ENCODE peak calls at places on chromosomes 13 and 19, in seven cellular contexts. One of them, this sample, is unnamed.

GRCh38 chr13:99383511-99383921 is 76.3 kb upstream of the GPR183 start:
- DNase-seq in GM12865: no peak
- DNase-seq in activated naive CD4-positive, alpha-beta T cell treated with anti-CD3 and anti-CD28 coated beads for 36 hours: no peak
- DNase-seq in neuronal stem cell: no peak
- DNase-seq in cardiac muscle cell: no peak
- DNase-seq in heart right ventricle: no peak
- DNase-seq in neural crest cell: no peak
- DNase-seq in this sample: no peak

GRCh38 chr19:15871570-15871969 is 26.3 kb downstream of the CYP4F2 start:
- DNase-seq in GM12865: peak; percentile 44
- DNase-seq in activated naive CD4-positive, alpha-beta T cell treated with anti-CD3 and anti-CD28 coated beads for 36 hours: peak; percentile 19
- DNase-seq in neuronal stem cell: no peak
- DNase-seq in cardiac muscle cell: no peak
- DNase-seq in heart right ventricle: no peak
- DNase-seq in neural crest cell: no peak
- DNase-seq in this sample: no peak

GRCh38 chr13:72652681-72653080 is 74.7 kb downstream of the MZT1 start:
- DNase-seq in GM12865: no peak
- DNase-seq in activated naive CD4-positive, alpha-beta T cell treated with anti-CD3 and anti-CD28 coated beads for 36 hours: no peak
- DNase-seq in neuronal stem cell: no peak
- DNase-seq in cardiac muscle cell: peak; percentile 0
- DNase-seq in heart right ventricle: no peak
- DNase-seq in neural crest cell: no peak
- DNase-seq in this sample: no peak

GRCh38 chr13:30743319-30744055 is 8.1 kb downstream of the ALOX5AP start:
- DNase-seq in GM12865: peak; percentile 37
- DNase-seq in activated naive CD4-positive, alpha-beta T cell treated with anti-CD3 and anti-CD28 coated beads for 36 hours: no peak
- DNase-seq in neuronal stem cell: no peak
- DNase-seq in cardiac muscle cell: peak; percentile 98
- DNase-seq in heart right ventricle: no peak
- DNase-seq in neural crest cell: no peak
- DNase-seq in this sample: no peak

GRCh38 chr13:45674908-45675307 is 27.2 kb upstream of the CBY2 start:
- DNase-seq in GM12865: no peak
- DNase-seq in activated naive CD4-positive, alpha-beta T cell treated with anti-CD3 and anti-CD28 coated beads for 36 hours: no peak
- DNase-seq in neuronal stem cell: peak; percentile 9
- DNase-seq in cardiac muscle cell: peak; percentile 92
- DNase-seq in heart right ventricle: no peak
- DNase-seq in neural crest cell: no peak
- DNase-seq in this sample: no peak

GRCh38 chr19:38551450-38551813 is 66.3 kb downstream of the MAP4K1 start:
- DNase-seq in GM12865: peak; percentile 85
- DNase-seq in activated naive CD4-positive, alpha-beta T cell treated with anti-CD3 and anti-CD28 coated beads for 36 hours: peak; percentile 81
- DNase-seq in neuronal stem cell: no peak
- DNase-seq in cardiac muscle cell: no peak
- DNase-seq in heart right ventricle: no peak
- DNase-seq in neural crest cell: no peak
- DNase-seq in this sample: no peak

GRCh38 chr13:85497652-85498051 is 301.6 kb downstream of the SLITRK6 start:
- DNase-seq in GM12865: no peak
- DNase-seq in activated naive CD4-positive, alpha-beta T cell treated with anti-CD3 and anti-CD28 coated beads for 36 hours: no peak
- DNase-seq in neuronal stem cell: no peak
- DNase-seq in cardiac muscle cell: peak; percentile 97
- DNase-seq in heart right ventricle: no peak
- DNase-seq in neural crest cell: no peak
- DNase-seq in this sample: no peak

GRCh38 chr19:18860302-18860700 is 28.5 kb downstream of the UPF1 start:
- DNase-seq in GM12865: no peak
- DNase-seq in activated naive CD4-positive, alpha-beta T cell treated with anti-CD3 and anti-CD28 coated beads for 36 hours: no peak
- DNase-seq in neuronal stem cell: no peak
- DNase-seq in cardiac muscle cell: no peak
- DNase-seq in heart right ventricle: no peak
- DNase-seq in neural crest cell: no peak
- DNase-seq in this sample: peak; percentile 34

GRCh38 chr19:7868671-7869452 is 5.3 kb downstream of the PRR36 start:
- DNase-seq in GM12865: peak; percentile 93
- DNase-seq in activated naive CD4-positive, alpha-beta T cell treated with anti-CD3 and anti-CD28 coated beads for 36 hours: peak; percentile 82
- DNase-seq in neuronal stem cell: peak; percentile 86
- DNase-seq in cardiac muscle cell: peak; percentile 53
- DNase-seq in heart right ventricle: peak; percentile 53
- DNase-seq in neural crest cell: peak; percentile 57
- DNase-seq in this sample: peak; percentile 70

GRCh38 chr19:56671613-56671994 is at the start of gene ZNF835:
- DNase-seq in GM12865: peak; percentile 59
- DNase-seq in activated naive CD4-positive, alpha-beta T cell treated with anti-CD3 and anti-CD28 coated beads for 36 hours: peak; percentile 85
- DNase-seq in neuronal stem cell: peak; percentile 86
- DNase-seq in cardiac muscle cell: peak; percentile 53
- DNase-seq in heart right ventricle: peak; percentile 95
- DNase-seq in neural crest cell: no peak
- DNase-seq in this sample: peak; percentile 97

GRCh38 chr19:31351212-31352193 is 2.3 kb upstream of the TSHZ3 start:
- DNase-seq in GM12865: no peak
- DNase-seq in activated naive CD4-positive, alpha-beta T cell treated with anti-CD3 and anti-CD28 coated beads for 36 hours: no peak
- DNase-seq in neuronal stem cell: no peak
- DNase-seq in cardiac muscle cell: peak; percentile 73
- DNase-seq in heart right ventricle: no peak
- DNase-seq in neural crest cell: no peak
- DNase-seq in this sample: peak; percentile 79

GRCh38 chr13:48155850-48156249 is 60.9 kb upstream of the MED4 start:
- DNase-seq in GM12865: peak; percentile 42
- DNase-seq in activated naive CD4-positive, alpha-beta T cell treated with anti-CD3 and anti-CD28 coated beads for 36 hours: peak; percentile 44
- DNase-seq in neuronal stem cell: no peak
- DNase-seq in cardiac muscle cell: peak; percentile 69
- DNase-seq in heart right ventricle: no peak
- DNase-seq in neural crest cell: no peak
- DNase-seq in this sample: no peak

GRCh38 chr19:55279376-55279772 is 536 bp downstream of the HSPBP1 start:
- DNase-seq in GM12865: no peak
- DNase-seq in activated naive CD4-positive, alpha-beta T cell treated with anti-CD3 and anti-CD28 coated beads for 36 hours: no peak
- DNase-seq in neuronal stem cell: no peak
- DNase-seq in cardiac muscle cell: no peak
- DNase-seq in heart right ventricle: no peak
- DNase-seq in neural crest cell: no peak
- DNase-seq in this sample: no peak

GRCh38 chr13:32902898-32903297 is 113.3 kb upstream of the KL start:
- DNase-seq in GM12865: no peak
- DNase-seq in activated naive CD4-positive, alpha-beta T cell treated with anti-CD3 and anti-CD28 coated beads for 36 hours: no peak
- DNase-seq in neuronal stem cell: no peak
- DNase-seq in cardiac muscle cell: peak; percentile 73
- DNase-seq in heart right ventricle: peak; percentile 81
- DNase-seq in neural crest cell: no peak
- DNase-seq in this sample: peak; percentile 88